ENCODE peak calls at places on chromosomes 12 and 14, in seven cellular contexts. K, Z, N, G, H, J and P are unnamed samples.

GRCh38 chr14:30525833-30526232 is 33.1 kb upstream of the G2E3 start:
- DNase-seq in K (no peak), Z (no peak), N (no peak), G (no peak), H (no peak), J (no peak), P (no peak)

GRCh38 chr14:99289394-99290189 is 17.6 kb upstream of the BCL11B start:
- DNase-seq in K (no peak), Z (no peak), N (no peak), G (no peak), H (no peak), J (no peak), P (no peak)

GRCh38 chr12:28500373-28501024 is 310.2 kb downstream of the CCDC91 start:
- DNase-seq in K (no peak), Z (no peak), N (no peak), G (no peak), H (no peak), J (no peak), P (no peak)

GRCh38 chr14:102316048-102316745 is 3.3 kb upstream of the ZNF839 start:
- DNase-seq in K (no peak), Z (no peak), N (no peak), G (no peak), H (no peak), J (peak), P (no peak)

GRCh38 chr14:106174206-106174605 is 647.8 kb downstream of the TMEM121 start:
- DNase-seq in K (peak), Z (no peak), N (no peak), G (peak), H (no peak), J (no peak), P (no peak)

GRCh38 chr14:96135285-96135684 is 69.4 kb upstream of the BDKRB2 start:
- DNase-seq in K (no peak), Z (no peak), N (no peak), G (no peak), H (no peak), J (no peak), P (no peak)

GRCh38 chr12:612886-613285 is 50.4 kb downstream of the NINJ2 start:
- DNase-seq in K (no peak), Z (no peak), N (no peak), G (no peak), H (no peak), J (no peak), P (no peak)

GRCh38 chr12:87820524-87821194 is 208.5 kb downstream of the C12orf50 start:
- DNase-seq in K (no peak), Z (no peak), N (no peak), G (no peak), H (no peak), J (no peak), P (no peak)

GRCh38 chr12:50006754-50007442 is 18.4 kb downstream of the RACGAP1 start:
- DNase-seq in K (no peak), Z (no peak), N (no peak), G (no peak), H (no peak), J (peak), P (no peak)

GRCh38 chr14:67934087-67934486 is 114.5 kb downstream of the RAD51B start:
- DNase-seq in K (no peak), Z (peak), N (no peak), G (no peak), H (peak), J (peak), P (peak)

GRCh38 chr14:79256311-79256879 is 954.9 kb downstream of the DIO2 start:
- DNase-seq in K (no peak), Z (no peak), N (no peak), G (no peak), H (no peak), J (no peak), P (peak)

GRCh38 chr12:124379938-124380754 is 85.3 kb downstream of the RFLNA start:
- DNase-seq in K (no peak), Z (no peak), N (peak), G (no peak), H (no peak), J (no peak), P (no peak)

GRCh38 chr12:121284551-121285390 is 11.7 kb downstream of the CAMKK2 start:
- DNase-seq in K (no peak), Z (no peak), N (no peak), G (no peak), H (no peak), J (no peak), P (no peak)

GRCh38 chr14:26255213-26255612 is 342.6 kb downstream of the NOVA1 start:
- DNase-seq in K (no peak), Z (no peak), N (no peak), G (no peak), H (no peak), J (no peak), P (peak)

GRCh38 chr12:57368349-57369095 is 62.3 kb downstream of the R3HDM2 start:
- DNase-seq in K (no peak), Z (no peak), N (no peak), G (no peak), H (no peak), J (no peak), P (peak)

GRCh38 chr14:28577711-28578131 is 188.9 kb upstream of the FOXG1 start:
- DNase-seq in K (no peak), Z (no peak), N (no peak), G (no peak), H (no peak), J (no peak), P (no peak)

GRCh38 chr14:28375295-28375694 is 391.3 kb upstream of the FOXG1 start:
- DNase-seq in K (no peak), Z (no peak), N (no peak), G (no peak), H (peak), J (no peak), P (peak)

GRCh38 chr14:53953002-53953827 is 3.4 kb downstream of the BMP4 start:
- DNase-seq in K (no peak), Z (peak), N (peak), G (no peak), H (peak), J (no peak), P (peak)

GRCh38 chr12:28172434-28173030 is 17.7 kb upstream of the CCDC91 start:
- DNase-seq in K (no peak), Z (no peak), N (no peak), G (no peak), H (peak), J (peak), P (peak)

GRCh38 chr12:49939707-49940106 is 10.8 kb upstream of the AQP2 start:
- DNase-seq in K (no peak), Z (no peak), N (no peak), G (no peak), H (no peak), J (no peak), P (no peak)

GRCh38 chr12:96502477-96502876 is 13.1 kb downstream of the CFAP54 start:
- DNase-seq in K (no peak), Z (peak), N (no peak), G (no peak), H (no peak), J (no peak), P (peak)

GRCh38 chr12:130765186-130765659 is 49.1 kb upstream of the RIMBP2 start:
- DNase-seq in K (no peak), Z (no peak), N (no peak), G (no peak), H (no peak), J (peak), P (no peak)

GRCh38 chr14:79629372-79629771 is 581.9 kb downstream of the DIO2 start:
- DNase-seq in K (no peak), Z (no peak), N (no peak), G (no peak), H (no peak), J (no peak), P (no peak)

GRCh38 chr12:100752841-100753240 is 41.7 kb upstream of the ANO4 start:
- DNase-seq in K (no peak), Z (no peak), N (no peak), G (no peak), H (no peak), J (no peak), P (no peak)

GRCh38 chr14:36988568-36988967 is 183.8 kb downstream of the SLC25A21 start:
- DNase-seq in K (no peak), Z (no peak), N (no peak), G (no peak), H (no peak), J (no peak), P (no peak)

GRCh38 chr12:25020621-25021243 is 71.8 kb upstream of the BCAT1 start:
- DNase-seq in K (no peak), Z (peak), N (no peak), G (no peak), H (no peak), J (peak), P (no peak)

GRCh38 chr12:54879132-54879531 is 24.8 kb downstream of the MUCL1 start:
- DNase-seq in K (no peak), Z (no peak), N (no peak), G (no peak), H (no peak), J (no peak), P (no peak)

GRCh38 chr12:102634216-102634615 is 153.9 kb upstream of the IGF1 start:
- DNase-seq in K (no peak), Z (no peak), N (no peak), G (no peak), H (no peak), J (no peak), P (no peak)

GRCh38 chr14:58747181-58747580 is 109.4 kb downstream of the DACT1 start:
- DNase-seq in K (no peak), Z (no peak), N (no peak), G (no peak), H (no peak), J (no peak), P (no peak)